ENCODE peak calls at places on chromosome 3, in four cellular contexts. T, R, G and U are unnamed samples.
A peak's percentile ranks its signal among the peaks of the same experiment; 100 is the strongest.

GRCh38 chr3:141051641-141052569 is 758 bp downstream of the SPSB4 start:
- DNase-seq in T (no peak), R (no peak), G (no peak), U (no peak)

GRCh38 chr3:115790759-115791158 is 167.4 kb downstream of the GAP43 start:
- DNase-seq in T (no peak), R (peak; percentile 81), G (peak; percentile 90), U (peak; percentile 92)

GRCh38 chr3:148006508-148006907 is 597.3 kb downstream of the ZIC1 start:
- DNase-seq in T (no peak), R (peak; percentile 45), G (no peak), U (peak; percentile 76)

GRCh38 chr3:44208086-44208485 is 33.6 kb upstream of the TOPAZ1 start:
- DNase-seq in T (no peak), R (peak; percentile 19), G (no peak), U (peak; percentile 45)

GRCh38 chr3:17740703-17741102 is 1.7 kb downstream of the TBC1D5 start:
- DNase-seq in T (no peak), R (no peak), G (peak; percentile 61), U (peak; percentile 15)

GRCh38 chr3:50297896-50298725 is 1.1 kb downstream of the HYAL3 start:
- DNase-seq in T (no peak), R (no peak), G (no peak), U (no peak)

GRCh38 chr3:115982629-115983028 is 359.3 kb downstream of the GAP43 start:
- DNase-seq in T (no peak), R (no peak), G (no peak), U (no peak)

GRCh38 chr3:4546346-4547178 is 53.4 kb downstream of the ITPR1 start:
- DNase-seq in T (no peak), R (no peak), G (no peak), U (no peak)

GRCh38 chr3:56355570-56356185 is 112.6 kb downstream of the ERC2 start:
- DNase-seq in T (no peak), R (no peak), G (no peak), U (no peak)

GRCh38 chr3:167406876-167407492 is 26.9 kb upstream of the ZBBX start:
- DNase-seq in T (no peak), R (peak; percentile 64), G (peak; percentile 15), U (peak; percentile 20)

GRCh38 chr3:135447478-135447877 is 518.0 kb upstream of the PPP2R3A start:
- DNase-seq in T (no peak), R (no peak), G (no peak), U (no peak)

GRCh38 chr3:117217837-117218236 is 508.3 kb downstream of the TUSC7 start:
- DNase-seq in T (no peak), R (no peak), G (no peak), U (no peak)

GRCh38 chr3:48194446-48195071 is 6.3 kb upstream of the CDC25A start:
- DNase-seq in T (peak; percentile 74), R (peak; percentile 72), G (peak; percentile 46), U (peak; percentile 36)

GRCh38 chr3:123449092-123449985 is 449 bp upstream of the ADCY5 start:
- DNase-seq in T (peak; percentile 65), R (peak; percentile 35), G (no peak), U (peak; percentile 13)

GRCh38 chr3:133457025-133457424 is 57.2 kb downstream of the BFSP2 start:
- DNase-seq in T (no peak), R (no peak), G (no peak), U (no peak)

GRCh38 chr3:71532639-71533395 is 50.7 kb downstream of the FOXP1 start:
- DNase-seq in T (no peak), R (peak; percentile 26), G (no peak), U (no peak)

GRCh38 chr3:50194903-50195500 is 3.6 kb downstream of the GNAT1 start:
- DNase-seq in T (peak; percentile 81), R (no peak), G (no peak), U (no peak)

GRCh38 chr3:11390411-11391171 is 118.4 kb downstream of the ATG7 start:
- DNase-seq in T (no peak), R (no peak), G (no peak), U (no peak)

GRCh38 chr3:136751259-136752045 is 726 bp downstream of the STAG1 start:
- DNase-seq in T (peak; percentile 54), R (peak; percentile 93), G (no peak), U (peak; percentile 80)

GRCh38 chr3:44867421-44868111 is 5.9 kb downstream of the TMEM42 start:
- DNase-seq in T (no peak), R (no peak), G (no peak), U (no peak)

DNA sequence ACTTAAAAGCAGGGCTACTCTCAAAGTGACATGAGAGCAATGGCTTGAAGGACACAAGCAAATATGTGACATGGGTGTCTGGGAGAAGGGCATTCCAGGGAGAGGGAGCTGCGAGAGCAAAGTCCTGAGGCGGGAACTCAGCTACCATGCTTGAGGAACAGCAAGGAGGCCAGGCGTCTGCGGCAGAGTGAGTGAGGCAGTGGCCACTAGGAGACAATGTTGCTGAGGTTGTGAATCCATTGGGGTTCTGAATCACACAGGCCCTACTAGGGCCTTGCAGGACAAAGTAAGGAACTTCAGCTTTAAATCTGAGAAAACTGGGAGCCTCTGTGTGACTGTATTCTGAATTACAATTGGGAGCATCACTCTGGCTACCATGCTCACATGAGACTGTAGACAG is 94.1 kb upstream of the PRICKLE2 start:
- DNase-seq in T (no peak), R (no peak), G (no peak), U (no peak)
- TF ChIP-seq CTCF in T (no peak), R (no peak), G (no peak), U (no peak)

GRCh38 chr3:127961124-127961523 is 46.1 kb downstream of the KBTBD12 start:
- DNase-seq in T (no peak), R (no peak), G (no peak), U (no peak)

GRCh38 chr3:127962937-127963336 is 47.9 kb downstream of the KBTBD12 start:
- DNase-seq in T (no peak), R (no peak), G (no peak), U (no peak)

GRCh38 chr3:127959041-127959440 is 44.0 kb downstream of the KBTBD12 start:
- DNase-seq in T (no peak), R (no peak), G (no peak), U (no peak)

GRCh38 chr3:127961963-127962362 is 46.9 kb downstream of the KBTBD12 start:
- DNase-seq in T (no peak), R (no peak), G (no peak), U (no peak)

DNA sequence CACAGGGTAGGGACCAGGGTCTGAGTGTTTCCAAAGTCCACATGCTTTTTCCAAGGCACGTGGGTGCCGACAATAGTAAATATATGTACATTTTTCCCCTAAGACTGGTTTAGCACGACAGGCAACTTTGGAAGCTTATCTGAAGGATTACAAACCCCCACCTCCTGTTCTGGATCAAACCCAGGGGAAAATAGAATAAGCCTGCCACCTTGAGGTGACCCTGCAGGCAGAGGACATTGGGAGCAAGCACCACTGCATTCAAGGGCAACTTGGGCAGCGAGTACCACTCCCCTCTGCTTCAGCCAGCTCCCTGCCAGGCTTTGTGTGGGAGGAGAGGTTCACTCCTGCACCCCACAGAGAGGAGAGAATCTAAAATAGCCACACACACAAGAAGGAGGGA is 44.8 kb downstream of the KBTBD12 start:
- DNase-seq in T (peak; percentile 44), R (peak; percentile 24), G (no peak), U (no peak)
- TF ChIP-seq CTCF in T (peak; percentile 70), R (peak; percentile 40), G (peak; percentile 67), U (peak; percentile 37)

GRCh38 chr3:195768831-195769303 is 42.9 kb downstream of the MUC4 start:
- DNase-seq in T (no peak), R (peak; percentile 29), G (no peak), U (no peak)
- TF ChIP-seq CTCF in T (no peak), R (no peak), G (no peak), U (no peak)

GRCh38 chr3:169454060-169454317 is 209.5 kb downstream of the MECOM start:
- DNase-seq in T (no peak), R (no peak), G (no peak), U (no peak)
- TF ChIP-seq CTCF in T (no peak), R (no peak), G (no peak), U (no peak)

GRCh38 chr3:39989746-39990145 is 180.3 kb downstream of the MYRIP start:
- DNase-seq in T (no peak), R (no peak), G (no peak), U (no peak)

DNA sequence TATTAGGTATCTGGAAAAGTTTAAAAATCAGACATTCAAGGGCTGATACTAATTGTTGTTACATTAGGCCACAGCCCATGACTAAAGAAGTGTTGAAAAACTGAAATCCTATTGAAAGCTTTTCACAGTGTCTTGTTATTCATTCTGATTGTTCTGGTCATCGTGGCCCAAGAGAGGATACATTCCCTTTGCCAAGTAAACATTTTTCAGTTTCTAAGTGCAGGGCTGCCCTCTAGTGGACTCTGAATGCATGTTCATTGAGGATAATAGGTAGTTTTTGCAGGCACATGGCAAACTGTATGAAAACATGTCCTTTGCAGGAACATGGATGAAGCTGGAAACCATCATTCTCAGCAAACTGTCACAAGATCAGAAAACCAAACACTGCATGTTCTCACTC is 181.1 kb downstream of the MYRIP start:
- DNase-seq in T (peak; percentile 43), R (peak; percentile 48), G (peak; percentile 12), U (peak; percentile 36)
- TF ChIP-seq CTCF in T (peak; percentile 59), R (peak; percentile 53), G (peak; percentile 65), U (peak; percentile 55)

DNA sequence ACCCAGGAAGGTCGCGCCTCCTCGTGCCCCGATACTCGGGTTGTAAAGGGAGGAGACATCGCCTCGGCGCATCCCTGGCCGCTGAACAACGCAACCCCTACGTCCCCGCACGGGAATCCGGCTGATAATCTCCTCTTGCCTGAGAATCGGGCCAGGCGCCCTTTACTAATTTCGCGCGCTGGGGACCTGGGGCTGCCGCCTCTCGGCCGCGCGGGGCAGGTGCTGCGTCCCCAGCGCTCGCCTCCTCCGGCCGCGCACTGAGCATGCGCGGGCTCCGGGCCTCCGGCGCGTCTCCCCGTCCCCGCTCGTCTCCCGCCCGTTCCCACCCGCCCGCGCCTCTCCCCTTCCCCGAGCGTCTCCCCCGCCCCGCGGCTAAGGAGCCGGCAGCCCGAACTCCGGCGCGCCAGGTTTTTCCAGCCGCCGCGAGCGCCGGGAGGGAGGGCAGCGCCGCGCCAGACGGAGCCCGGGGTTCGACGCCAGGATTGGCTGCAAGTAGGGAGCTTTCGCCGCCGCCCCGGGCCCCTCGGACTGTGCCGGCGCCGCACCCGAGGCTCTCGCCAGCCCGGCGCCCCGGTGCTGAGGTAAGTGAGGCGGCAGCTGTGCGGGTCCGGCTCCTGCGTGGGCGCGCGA is at the start of gene CNTN4:
- DNase-seq in T (peak; percentile 69), R (peak; percentile 89), G (no peak), U (no peak)
- TF ChIP-seq CTCF in T (no peak), R (no peak), G (no peak), U (no peak)

GRCh38 chr3:42052867-42053351 is 38.2 kb upstream of the TRAK1 start:
- DNase-seq in T (no peak), R (no peak), G (no peak), U (no peak)
- TF ChIP-seq CTCF in T (no peak), R (no peak), G (no peak), U (no peak)